ENCODE peak calls at places on chromosomes 12 and 14, in six cellular contexts. V is IMR-90, Q is H1, Z is H9, S is neuronal stem cell, A is mesenchymal stem cell. X is an unnamed sample.

GRCh38 chr12:4045433-4045760 is 172.2 kb upstream of the PARP11 start:
- DNase-seq in Q (peak), A (no peak), S (no peak), Z (no peak), V (no peak), X (no peak)

GRCh38 chr12:51392556-51393237 is 1.5 kb upstream of the GALNT6 start:
- DNase-seq in Z (peak), Q (peak), S (peak), V (no peak), A (peak), X (peak)

GRCh38 chr12:76029982-76030377 is 1.6 kb downstream of the PHLDA1 start:
- DNase-seq in S (no peak), Z (no peak), V (peak), A (peak), Q (no peak), X (peak)

GRCh38 chr14:91354979-91355685 is 62.5 kb downstream of the CCDC88C start:
- DNase-seq in Q (peak), Z (peak), V (no peak), A (no peak), S (no peak), X (no peak)

GRCh38 chr14:69945905-69946304 is 66.7 kb downstream of the SMOC1 start:
- DNase-seq in S (no peak), V (no peak), Z (no peak), Q (no peak), A (no peak), X (no peak)

GRCh38 chr12:58009355-58009754 is 68.0 kb downstream of the ATP23 start:
- DNase-seq in Z (no peak), A (no peak), V (no peak), S (no peak), Q (no peak), X (no peak)

GRCh38 chr14:79278286-79278797 is 933.0 kb downstream of the DIO2 start:
- DNase-seq in A (no peak), Z (peak), Q (no peak), V (no peak), S (no peak), X (no peak)

GRCh38 chr14:37172024-37172869 is at the start of gene SLC25A21:
- DNase-seq in V (peak), Z (peak), A (peak), S (peak), Q (peak), X (peak)

GRCh38 chr14:101475468-101476257 is 85.6 kb upstream of the DIO3 start:
- DNase-seq in Z (peak), V (peak), S (no peak), Q (no peak), A (no peak), X (no peak)

GRCh38 chr14:100056964-100057817 is 8.0 kb upstream of the EVL start:
- DNase-seq in S (no peak), V (peak), Z (no peak), A (peak), Q (no peak), X (peak)

GRCh38 chr14:35403397-35404245 is 928 bp downstream of the NFKBIA start:
- DNase-seq in Q (peak), A (peak), S (peak), Z (peak), V (peak), X (peak)

GRCh38 chr12:51953011-51953568 is 1.6 kb downstream of the ACVR1B start:
- DNase-seq in Q (no peak), A (no peak), Z (no peak), S (no peak), V (no peak), X (no peak)

GRCh38 chr12:72471806-72472205 is 199.6 kb downstream of the TRHDE start:
- DNase-seq in V (no peak), A (no peak), S (no peak), Z (no peak), Q (no peak), X (peak)

GRCh38 chr12:57726151-57726883 is 12.2 kb downstream of the AGAP2 start:
- DNase-seq in S (peak), Z (peak), A (peak), V (peak), Q (peak), X (peak)

GRCh38 chr14:31207287-31207745 is 277 bp downstream of the HECTD1 start:
- DNase-seq in A (no peak), Q (no peak), S (no peak), V (no peak), Z (no peak), X (no peak)

GRCh38 chr14:95452176-95452889 is 64.1 kb downstream of the SYNE3 start:
- DNase-seq in A (peak), S (no peak), V (no peak), Q (peak), Z (peak), X (peak)

GRCh38 chr12:6282453-6282840 is 28.0 kb upstream of the PLEKHG6 start:
- DNase-seq in A (no peak), Z (no peak), Q (no peak), S (no peak), V (no peak), X (no peak)
- H2AK5ac ChIP-seq in A (peak), Z (no peak), Q (no peak), S (no peak), V (peak), X (no peak)

GRCh38 chr14:41349289-41349910 is 257.3 kb upstream of the LRFN5 start:
- DNase-seq in Z (peak), Q (no peak), A (no peak), V (no peak), S (no peak), X (no peak)

GRCh38 chr14:41343857-41344256 is 262.8 kb upstream of the LRFN5 start:
- DNase-seq in Q (no peak), V (no peak), S (no peak), Z (no peak), A (no peak), X (no peak)
- H2BK15ac ChIP-seq in Q (no peak), V (no peak), S (no peak), Z (no peak), A (no peak), X (no peak)

GRCh38 chr14:50225067-50225973 is 6.1 kb downstream of the SOS2 start:
- DNase-seq in A (peak), S (no peak), Q (no peak), V (peak), Z (no peak), X (no peak)
- H2AK5ac ChIP-seq in A (no peak), S (no peak), Q (no peak), V (no peak), Z (no peak), X (no peak)

DNA sequence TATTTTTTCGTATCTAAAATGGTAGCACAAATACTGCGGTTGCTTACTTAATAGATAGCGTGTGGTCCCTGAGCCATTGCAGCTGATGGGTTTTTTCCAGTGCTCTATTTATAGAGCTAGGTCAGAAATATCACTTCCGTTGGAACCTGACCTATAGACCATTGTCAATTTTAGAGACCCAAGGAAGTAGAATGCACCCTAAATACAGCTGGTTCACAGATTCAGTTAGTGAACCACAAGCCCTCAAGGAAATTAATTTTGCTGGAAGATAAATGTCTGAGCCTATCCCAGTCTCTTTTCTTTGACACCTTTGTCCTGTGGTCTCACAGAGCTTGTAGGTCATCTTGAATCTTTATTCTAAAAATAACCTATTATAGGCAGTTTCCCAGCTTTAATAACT is 391.0 kb downstream of the ZFP36L1 start:
- DNase-seq in V (no peak), Z (no peak), Q (no peak), A (peak), S (no peak), X (no peak)
- H2BK15ac ChIP-seq in V (no peak), Z (no peak), Q (no peak), A (no peak), S (no peak), X (no peak)

GRCh38 chr14:55130194-55130550 is 1.1 kb downstream of the LGALS3 start:
- DNase-seq in A (peak), S (no peak), Z (peak), Q (no peak), V (peak), X (peak)

GRCh38 chr14:55127491-55127951 is 1.5 kb upstream of the LGALS3 start:
- DNase-seq in A (peak), Q (no peak), Z (no peak), S (no peak), V (peak), X (no peak)

GRCh38 chr14:55128386-55129085 is 516 bp upstream of the LGALS3 start:
- DNase-seq in A (no peak), V (no peak), S (no peak), Q (no peak), Z (no peak), X (no peak)

GRCh38 chr14:55129428-55130193 is 559 bp downstream of the LGALS3 start:
- DNase-seq in A (peak), S (no peak), V (peak), Q (peak), Z (peak), X (peak)

GRCh38 chr14:55129086-55129427 is at the start of gene LGALS3:
- DNase-seq in A (peak), Z (peak), S (peak), Q (no peak), V (peak), X (peak)
- H2AK5ac ChIP-seq in A (no peak), Z (no peak), S (no peak), Q (no peak), V (peak), X (no peak)

GRCh38 chr12:28059678-28060077 is 87.1 kb upstream of the PTHLH start:
- DNase-seq in Z (no peak), Q (no peak), A (peak), V (no peak), S (no peak), X (no peak)
- H2BK15ac ChIP-seq in Z (no peak), Q (no peak), A (no peak), V (no peak), S (no peak), X (no peak)